ENCODE peak calls at places on chromosomes 13 and 19, in five cellular contexts. One of them, this sample, is unnamed.

GRCh38 chr13:80284290-80284689 is 56.6 kb downstream of the SPRY2 start:
- DNase-seq in fibroblast of lung: no peak
- DNase-seq in uterus: no peak
- DNase-seq in DND-41: no peak
- DNase-seq in CD8-positive, alpha-beta memory T cell: no peak
- DNase-seq in this sample: no peak

GRCh38 chr13:73521291-73521626 is 462.5 kb downstream of the KLF5 start:
- DNase-seq in uterus: no peak
- DNase-seq in DND-41: no peak
- DNase-seq in CD8-positive, alpha-beta memory T cell: peak
- DNase-seq in fibroblast of lung: no peak
- DNase-seq in this sample: no peak

GRCh38 chr13:73702419-73703071 is 431.7 kb downstream of the KLF12 start:
- DNase-seq in uterus: no peak
- DNase-seq in CD8-positive, alpha-beta memory T cell: peak
- DNase-seq in fibroblast of lung: no peak
- DNase-seq in DND-41: no peak
- DNase-seq in this sample: no peak

GRCh38 chr19:50780753-50781480 is 9.3 kb upstream of the ACP4 start:
- DNase-seq in CD8-positive, alpha-beta memory T cell: no peak
- DNase-seq in DND-41: no peak
- DNase-seq in uterus: no peak
- DNase-seq in fibroblast of lung: no peak
- DNase-seq in this sample: no peak

GRCh38 chr13:39132286-39132685 is 94.0 kb downstream of the NHLRC3 start:
- DNase-seq in CD8-positive, alpha-beta memory T cell: no peak
- DNase-seq in DND-41: no peak
- DNase-seq in fibroblast of lung: no peak
- DNase-seq in uterus: no peak
- DNase-seq in this sample: no peak

GRCh38 chr13:77810430-77810829 is 108.2 kb downstream of the EDNRB start:
- DNase-seq in CD8-positive, alpha-beta memory T cell: no peak
- DNase-seq in fibroblast of lung: peak
- DNase-seq in uterus: no peak
- DNase-seq in DND-41: peak
- DNase-seq in this sample: no peak

GRCh38 chr19:32599736-32600157 is 18.8 kb downstream of the PDCD5 start:
- DNase-seq in DND-41: peak
- DNase-seq in uterus: no peak
- DNase-seq in fibroblast of lung: peak
- DNase-seq in CD8-positive, alpha-beta memory T cell: peak
- DNase-seq in this sample: no peak

GRCh38 chr13:69970521-69970920 is 137.1 kb upstream of the ATXN8OS start:
- DNase-seq in uterus: no peak
- DNase-seq in fibroblast of lung: no peak
- DNase-seq in DND-41: no peak
- DNase-seq in CD8-positive, alpha-beta memory T cell: no peak
- DNase-seq in this sample: no peak

GRCh38 chr19:4449826-4450075 is 7.8 kb downstream of the UBXN6 start:
- DNase-seq in uterus: no peak
- DNase-seq in fibroblast of lung: no peak
- DNase-seq in CD8-positive, alpha-beta memory T cell: no peak
- DNase-seq in DND-41: no peak
- DNase-seq in this sample: no peak

GRCh38 chr19:4868286-4868834 is 893 bp upstream of the PLIN3 start:
- DNase-seq in DND-41: no peak
- DNase-seq in CD8-positive, alpha-beta memory T cell: no peak
- DNase-seq in fibroblast of lung: no peak
- DNase-seq in uterus: no peak
- DNase-seq in this sample: no peak

GRCh38 chr19:10975374-10976036 is 14.7 kb downstream of the SMARCA4 start:
- DNase-seq in fibroblast of lung: peak
- DNase-seq in CD8-positive, alpha-beta memory T cell: no peak
- DNase-seq in uterus: peak
- DNase-seq in DND-41: no peak
- DNase-seq in this sample: peak

GRCh38 chr13:30905932-30906383 is at the start of gene MEDAG:
- DNase-seq in fibroblast of lung: peak
- DNase-seq in DND-41: no peak
- DNase-seq in uterus: peak
- DNase-seq in CD8-positive, alpha-beta memory T cell: no peak
- DNase-seq in this sample: peak

GRCh38 chr13:110825516-110825915 is 89.4 kb downstream of the ANKRD10 start:
- DNase-seq in uterus: no peak
- DNase-seq in fibroblast of lung: no peak
- DNase-seq in DND-41: no peak
- DNase-seq in CD8-positive, alpha-beta memory T cell: no peak
- DNase-seq in this sample: no peak

GRCh38 chr13:52405767-52406494 is at the start of gene THSD1:
- DNase-seq in CD8-positive, alpha-beta memory T cell: peak
- DNase-seq in fibroblast of lung: peak
- DNase-seq in uterus: peak
- DNase-seq in DND-41: no peak
- DNase-seq in this sample: peak

GRCh38 chr19:29682236-29682895 is 17.1 kb downstream of the PLEKHF1 start:
- DNase-seq in DND-41: no peak
- DNase-seq in fibroblast of lung: no peak
- DNase-seq in CD8-positive, alpha-beta memory T cell: no peak
- DNase-seq in uterus: no peak
- DNase-seq in this sample: peak

GRCh38 chr13:110911880-110912279 is 3.0 kb downstream of the ANKRD10 start:
- DNase-seq in fibroblast of lung: no peak
- DNase-seq in CD8-positive, alpha-beta memory T cell: no peak
- DNase-seq in uterus: no peak
- DNase-seq in DND-41: no peak
- DNase-seq in this sample: no peak

GRCh38 chr19:49718991-49719390 is 28.1 kb downstream of the CPT1C start:
- DNase-seq in DND-41: no peak
- DNase-seq in uterus: no peak
- DNase-seq in CD8-positive, alpha-beta memory T cell: no peak
- DNase-seq in fibroblast of lung: no peak
- DNase-seq in this sample: no peak

GRCh38 chr19:30445385-30445784 is 73.2 kb downstream of the ZNF536 start:
- DNase-seq in fibroblast of lung: no peak
- DNase-seq in CD8-positive, alpha-beta memory T cell: no peak
- DNase-seq in DND-41: no peak
- DNase-seq in uterus: no peak
- DNase-seq in this sample: no peak

GRCh38 chr19:16888629-16889371 is at the start of gene F2RL3:
- DNase-seq in fibroblast of lung: peak
- DNase-seq in DND-41: no peak
- DNase-seq in uterus: peak
- DNase-seq in CD8-positive, alpha-beta memory T cell: no peak
- DNase-seq in this sample: peak

GRCh38 chr13:99827011-99827410 is 144.6 kb downstream of the ZIC5 start:
- DNase-seq in CD8-positive, alpha-beta memory T cell: no peak
- DNase-seq in fibroblast of lung: no peak
- DNase-seq in uterus: no peak
- DNase-seq in DND-41: no peak
- DNase-seq in this sample: no peak

GRCh38 chr19:9538183-9539058 is at the start of gene ZNF426:
- DNase-seq in DND-41: peak
- DNase-seq in fibroblast of lung: peak
- DNase-seq in uterus: peak
- DNase-seq in CD8-positive, alpha-beta memory T cell: peak
- DNase-seq in this sample: peak

GRCh38 chr13:27339299-27339698 is 68.7 kb downstream of the RASL11A start:
- DNase-seq in CD8-positive, alpha-beta memory T cell: peak
- DNase-seq in DND-41: peak
- DNase-seq in uterus: no peak
- DNase-seq in fibroblast of lung: peak
- DNase-seq in this sample: no peak

GRCh38 chr19:7722231-7722651 is 9.7 kb downstream of the CLEC4G start:
- DNase-seq in DND-41: no peak
- DNase-seq in CD8-positive, alpha-beta memory T cell: no peak
- DNase-seq in fibroblast of lung: no peak
- DNase-seq in uterus: no peak
- DNase-seq in this sample: no peak

GRCh38 chr13:24630851-24631341 is 49.3 kb upstream of the ATP12A start:
- DNase-seq in fibroblast of lung: peak
- DNase-seq in DND-41: no peak
- DNase-seq in uterus: no peak
- DNase-seq in CD8-positive, alpha-beta memory T cell: no peak
- DNase-seq in this sample: no peak

GRCh38 chr13:50892162-50892944 is 17.2 kb upstream of the RNASEH2B start:
- DNase-seq in uterus: no peak
- DNase-seq in CD8-positive, alpha-beta memory T cell: peak
- DNase-seq in fibroblast of lung: no peak
- DNase-seq in DND-41: peak
- DNase-seq in this sample: no peak

DNA sequence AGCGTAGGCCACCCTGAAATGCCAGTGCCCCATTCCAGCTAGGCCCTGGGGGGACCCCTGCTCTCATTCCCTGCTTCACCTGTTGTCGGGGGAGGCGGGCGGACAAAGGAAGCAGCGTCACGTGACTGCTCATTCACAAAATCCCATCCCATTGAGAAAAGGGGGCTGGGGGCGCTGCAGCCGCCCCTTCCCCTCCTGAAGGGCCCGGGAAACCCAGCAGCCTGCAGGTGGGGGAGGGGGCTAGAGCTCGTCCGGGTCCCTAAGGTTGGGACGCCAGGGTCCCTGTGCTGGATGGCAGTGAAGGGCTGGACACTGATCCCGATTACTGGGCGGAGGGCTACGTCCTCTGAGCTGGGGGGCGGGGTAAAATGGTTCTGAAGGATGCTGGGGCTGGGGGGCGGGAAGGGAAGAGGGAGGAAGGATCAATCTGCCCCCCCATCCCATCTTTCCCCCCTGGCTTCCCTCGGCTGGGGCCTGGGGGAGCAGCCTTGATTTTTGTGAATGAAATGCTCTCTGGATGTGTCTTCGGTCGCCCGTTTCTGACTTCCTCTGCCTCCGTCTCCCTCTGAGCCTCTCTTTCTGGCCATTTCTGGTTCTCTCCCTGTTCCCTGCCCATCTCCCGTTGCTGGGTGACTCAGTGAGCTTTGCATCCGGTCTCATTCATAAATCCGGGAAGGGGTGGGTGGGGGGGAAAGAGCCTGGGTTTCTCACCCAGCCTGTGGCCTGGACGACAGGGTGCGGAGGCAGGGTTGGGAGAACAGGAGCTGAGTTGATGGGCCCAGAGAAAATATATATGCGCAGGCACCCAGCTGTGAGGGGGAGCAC is 816 bp downstream of the SPRED3 start:
- DNase-seq in fibroblast of lung: peak
- DNase-seq in uterus: no peak
- DNase-seq in DND-41: no peak
- DNase-seq in CD8-positive, alpha-beta memory T cell: no peak
- DNase-seq in this sample: no peak
- H3K4me3 ChIP-seq in fibroblast of lung: peak
- H3K4me3 ChIP-seq in uterus: peak
- H3K4me3 ChIP-seq in DND-41: no peak
- H3K4me3 ChIP-seq in CD8-positive, alpha-beta memory T cell: peak
- H3K4me3 ChIP-seq in this sample: peak

DNA sequence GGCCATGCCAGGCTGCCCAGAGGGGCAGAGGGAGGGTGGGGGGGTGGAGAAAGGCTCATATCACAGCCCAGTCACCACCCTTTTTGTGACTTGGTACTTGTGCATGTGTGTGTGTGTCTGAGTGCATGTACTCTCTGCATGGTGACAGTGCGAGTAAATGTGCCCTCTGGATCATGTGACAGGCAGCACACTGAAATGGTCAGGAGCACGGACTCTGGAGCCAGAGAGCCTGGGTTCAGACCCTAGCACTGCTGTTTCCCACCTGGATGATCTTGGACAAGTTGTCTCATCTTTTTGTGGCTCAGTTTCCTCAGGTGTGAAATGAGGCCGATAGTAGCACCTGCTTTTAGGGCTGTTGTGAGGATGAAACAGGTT is 2.0 kb downstream of the CIC start:
- DNase-seq in fibroblast of lung: no peak
- DNase-seq in CD8-positive, alpha-beta memory T cell: no peak
- DNase-seq in uterus: no peak
- DNase-seq in DND-41: no peak
- DNase-seq in this sample: peak
- H3K27ac ChIP-seq in fibroblast of lung: peak
- H3K27ac ChIP-seq in CD8-positive, alpha-beta memory T cell: peak
- H3K27ac ChIP-seq in uterus: peak
- H3K27ac ChIP-seq in DND-41: peak
- H3K27ac ChIP-seq in this sample: peak

DNA sequence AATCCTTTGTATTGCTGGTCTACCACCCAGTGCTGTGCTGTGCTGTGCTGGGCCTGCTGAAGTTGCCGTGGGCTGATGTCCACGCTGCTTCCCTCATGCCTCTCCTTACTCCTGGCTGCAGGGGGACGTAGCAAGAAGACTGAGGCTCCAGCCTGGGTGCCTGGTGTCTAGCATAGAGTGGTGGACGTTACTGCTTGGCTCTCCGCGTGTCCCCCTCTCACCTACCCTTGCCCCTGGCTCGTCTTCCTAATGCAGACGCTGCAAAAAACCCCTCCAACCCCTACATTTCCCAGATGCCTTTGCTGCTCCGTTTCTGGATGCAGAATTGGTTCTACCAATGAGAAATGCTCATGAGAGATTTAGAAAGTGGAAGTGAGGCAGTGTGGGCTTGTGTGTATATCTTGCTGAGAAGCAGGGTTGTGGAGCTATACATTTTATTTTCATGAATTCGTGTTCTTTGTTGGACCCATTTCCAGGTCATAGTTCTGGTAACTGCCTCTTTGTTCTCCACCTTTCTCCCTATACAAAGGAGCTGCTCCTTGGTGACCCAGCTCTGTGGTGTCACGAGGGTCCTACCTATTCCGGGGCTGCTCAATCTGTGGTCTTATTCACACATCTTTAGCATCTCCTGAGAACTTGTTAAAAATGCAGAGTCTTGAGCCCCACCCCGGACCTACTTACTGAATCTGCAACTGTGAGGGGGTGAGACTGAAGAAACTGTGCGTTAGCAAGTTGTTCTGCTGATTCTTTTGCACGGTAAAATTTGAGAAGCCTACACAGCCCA is 7.9 kb upstream of the DENND1C start:
- DNase-seq in uterus: no peak
- DNase-seq in DND-41: no peak
- DNase-seq in CD8-positive, alpha-beta memory T cell: no peak
- DNase-seq in fibroblast of lung: no peak
- DNase-seq in this sample: no peak
- H3K4me3 ChIP-seq in uterus: no peak
- H3K4me3 ChIP-seq in DND-41: no peak
- H3K4me3 ChIP-seq in CD8-positive, alpha-beta memory T cell: peak
- H3K4me3 ChIP-seq in fibroblast of lung: no peak
- H3K4me3 ChIP-seq in this sample: no peak

DNA sequence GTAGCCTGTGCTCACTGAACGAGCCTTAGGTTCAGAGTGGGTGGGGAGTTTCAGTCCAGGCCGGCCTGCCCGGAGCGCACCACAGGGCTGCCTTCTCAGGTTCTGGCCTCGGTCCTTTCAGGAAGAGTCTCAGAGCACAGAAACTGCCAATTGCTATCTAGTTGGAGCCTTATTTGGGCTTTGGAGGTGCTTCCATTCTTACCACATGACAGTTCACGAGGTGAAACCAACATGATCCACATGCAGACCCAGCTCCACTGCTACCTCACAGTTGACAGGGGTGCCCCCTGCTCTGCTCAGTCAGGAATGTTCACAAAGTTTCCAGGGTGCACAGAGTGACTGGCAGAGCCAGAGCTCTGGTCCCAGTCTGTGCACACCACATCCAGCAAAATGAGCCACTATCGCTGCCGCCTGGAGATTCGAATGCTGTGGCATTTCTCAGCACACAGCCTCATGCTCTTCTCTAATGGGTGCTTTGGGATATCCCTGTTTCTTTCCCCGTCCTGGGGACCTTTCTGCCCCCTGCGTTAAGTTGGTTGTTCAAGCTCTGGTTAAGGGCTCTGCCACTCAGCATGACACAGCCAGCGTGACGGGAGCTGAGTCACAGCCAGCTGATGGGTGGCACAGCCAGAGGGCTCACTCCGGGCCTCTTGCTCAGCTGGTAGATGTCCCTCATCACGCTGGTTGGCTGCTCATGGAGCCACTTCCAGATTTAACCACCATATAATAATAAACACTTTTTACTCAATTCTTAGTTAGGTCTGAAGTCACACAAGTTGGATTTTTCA is 7.5 kb upstream of the SACS start:
- DNase-seq in uterus: no peak
- DNase-seq in fibroblast of lung: no peak
- DNase-seq in DND-41: no peak
- DNase-seq in CD8-positive, alpha-beta memory T cell: no peak
- DNase-seq in this sample: no peak
- H3K27ac ChIP-seq in uterus: no peak
- H3K27ac ChIP-seq in fibroblast of lung: no peak
- H3K27ac ChIP-seq in DND-41: no peak
- H3K27ac ChIP-seq in CD8-positive, alpha-beta memory T cell: no peak
- H3K27ac ChIP-seq in this sample: peak

This sample was measured in heart left ventricle.